ENCODE peak calls at places on chromosomes 1 and 21, in eight cellular contexts. W is body of pancreas, I is GM13976, F is HFF-Myc, X is GM23338, N is choroid plexus epithelial cell, E is PC-3, S is AG04450. T is an unnamed sample.

GRCh38 chr1:207316622-207317510 is 4.6 kb upstream of the CD55 start:
- DNase-seq in W (peak), I (no peak), F (no peak), X (peak), N (peak), E (peak), S (no peak), T (peak)

GRCh38 chr1:53367503-53368313 is 39.8 kb upstream of the LRP8 start:
- DNase-seq in W (peak), I (peak), F (no peak), X (no peak), N (no peak), E (no peak), S (no peak), T (no peak)

GRCh38 chr1:42680921-42681683 is 1.1 kb upstream of the YBX1 start:
- DNase-seq in W (no peak), I (peak), F (no peak), X (peak), N (peak), E (peak), S (no peak), T (peak)

GRCh38 chr1:27552911-27553420 is 51.0 kb downstream of the AHDC1 start:
- DNase-seq in W (no peak), I (no peak), F (no peak), X (peak), N (no peak), E (no peak), S (no peak), T (no peak)

GRCh38 chr1:221117548-221117951 is 238.3 kb downstream of the HLX start:
- DNase-seq in W (peak), I (no peak), F (no peak), X (no peak), N (peak), E (peak), S (peak), T (peak)

GRCh38 chr21:21019681-21020080 is 21.5 kb downstream of the NCAM2 start:
- DNase-seq in W (no peak), I (no peak), F (no peak), X (no peak), N (no peak), E (no peak), S (no peak), T (no peak)

GRCh38 chr1:52142220-52143153 is 598 bp downstream of the ZFYVE9 start:
- DNase-seq in W (peak), I (peak), F (no peak), X (peak), N (peak), E (peak), S (no peak), T (peak)

GRCh38 chr21:31218830-31219608 is 125.0 kb downstream of the TIAM1 start:
- DNase-seq in W (peak), I (no peak), F (no peak), X (no peak), N (peak), E (peak), S (no peak), T (peak)

GRCh38 chr21:25036775-25037174 is 570.5 kb downstream of the MRPL39 start:
- DNase-seq in W (no peak), I (no peak), F (no peak), X (no peak), N (no peak), E (no peak), S (no peak), T (no peak)

GRCh38 chr1:236990052-236990445 is 14.2 kb downstream of the MT1HL1 start:
- DNase-seq in W (no peak), I (no peak), F (no peak), X (no peak), N (no peak), E (no peak), S (no peak), T (no peak)

DNA sequence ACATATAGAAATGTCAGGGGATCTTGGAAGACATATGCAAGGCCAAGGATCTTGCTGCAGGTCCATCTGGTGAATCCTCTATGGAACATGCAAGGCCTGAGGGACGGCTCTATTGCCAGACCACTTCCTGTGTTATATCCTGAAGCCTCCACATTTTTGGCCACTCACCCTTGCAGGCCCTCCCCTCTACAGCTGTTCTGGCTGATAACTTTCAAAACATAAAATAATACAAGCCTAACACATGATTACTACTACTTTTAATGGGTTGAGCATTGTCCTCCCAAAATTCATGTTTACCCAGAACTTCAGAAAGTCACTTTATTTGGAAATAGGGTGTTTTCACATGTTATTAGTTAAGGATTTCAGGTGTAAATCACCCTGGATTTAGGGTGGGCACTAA is 18.5 kb upstream of the LYPLAL1 start:
- DNase-seq in W (no peak), I (no peak), F (no peak), X (no peak), N (peak), E (no peak), S (no peak), T (no peak)
- TF ChIP-seq CTCF in W (no peak), I (no peak), F (no peak), X (no peak), N (no peak), E (no peak), S (no peak), T (no peak)

GRCh38 chr1:66375125-66375524 is 158.8 kb upstream of the SGIP1 start:
- DNase-seq in W (no peak), I (no peak), F (no peak), X (no peak), N (peak), E (no peak), S (no peak), T (no peak)
- TF ChIP-seq CTCF in W (no peak), I (peak), F (peak), X (no peak), N (no peak), E (no peak), S (no peak), T (no peak)

GRCh38 chr1:163528710-163529348 is 207.1 kb downstream of the NUF2 start:
- DNase-seq in W (peak), I (peak), F (no peak), X (peak), N (peak), E (peak), S (no peak), T (peak)
- TF ChIP-seq CTCF in W (peak), I (peak), F (peak), X (peak), N (peak), E (peak), S (peak), T (peak)

DNA sequence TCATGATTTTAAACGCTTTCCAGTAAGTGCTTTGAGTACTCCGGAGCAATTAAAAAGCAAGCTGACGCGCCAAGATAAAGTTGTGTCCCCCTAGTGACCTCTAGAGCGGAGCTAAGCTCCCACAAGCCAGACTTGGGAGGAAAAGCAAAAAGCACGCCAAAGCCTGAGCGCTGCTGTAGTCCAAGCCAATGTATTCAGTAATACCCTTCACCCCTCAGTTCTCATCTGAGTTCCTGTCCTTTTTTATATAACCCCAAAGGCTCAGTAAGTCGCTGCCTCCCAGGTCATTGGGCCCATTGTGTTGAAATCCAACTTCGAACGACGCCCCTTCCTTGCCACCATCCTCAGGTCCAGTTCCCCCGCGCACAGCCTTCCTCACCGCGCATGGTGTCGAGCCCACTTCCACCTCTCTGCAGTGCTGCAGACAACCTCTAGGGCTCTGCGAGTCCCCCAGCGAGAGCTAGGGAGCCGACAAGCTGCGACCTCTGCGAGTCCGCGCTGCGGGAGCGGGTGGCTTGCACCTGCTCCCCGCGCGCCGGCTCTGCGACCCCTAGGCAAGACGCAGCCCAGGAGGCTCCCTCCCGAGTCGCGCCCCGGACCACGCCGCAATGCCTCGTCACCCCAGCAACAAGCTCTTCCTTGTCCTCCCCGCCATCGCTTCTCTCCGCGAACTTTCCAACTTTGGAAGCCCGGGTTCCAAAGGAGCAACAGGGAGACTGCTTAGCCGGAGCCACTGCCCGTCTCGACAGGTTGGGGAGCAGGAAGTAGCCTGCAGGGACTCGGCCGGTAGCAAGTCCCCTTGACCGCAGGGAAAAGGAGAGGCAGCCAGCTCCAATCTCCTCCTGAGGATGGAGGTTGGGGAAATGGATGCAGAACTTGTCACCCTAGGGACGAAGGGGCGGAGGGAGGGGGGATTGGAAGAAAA is 3.8 kb upstream of the SLC44A5 start:
- DNase-seq in W (peak), I (peak), F (no peak), X (peak), N (peak), E (peak), S (no peak), T (no peak)
- TF ChIP-seq CTCF in W (peak), I (peak), F (peak), X (peak), N (peak), E (peak), S (peak), T (no peak)

DNA sequence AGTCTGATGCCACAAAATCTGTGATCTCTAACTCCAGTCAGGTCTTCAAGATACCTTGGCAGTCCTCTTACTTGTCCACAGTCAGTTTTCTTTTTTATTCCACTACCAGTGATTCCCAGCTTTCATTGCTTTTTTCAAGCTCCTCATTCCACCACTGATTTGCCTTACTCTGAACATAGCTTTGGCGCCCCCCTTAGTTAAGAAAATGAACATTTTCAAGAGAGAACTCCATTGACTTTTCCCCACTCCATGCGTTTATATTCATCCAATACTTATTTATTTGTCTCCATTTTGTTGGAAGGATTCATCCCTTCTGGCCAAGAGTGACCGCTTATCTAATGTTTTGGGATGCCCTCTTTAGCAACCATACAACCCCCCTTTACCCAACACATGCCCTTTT is 33.9 kb upstream of the IPO9 start:
- DNase-seq in W (no peak), I (no peak), F (no peak), X (peak), N (peak), E (peak), S (no peak), T (peak)
- TF ChIP-seq CTCF in W (peak), I (peak), F (peak), X (peak), N (peak), E (peak), S (peak), T (peak)

GRCh38 chr21:45429221-45430164 is 24.5 kb downstream of the COL18A1 start:
- DNase-seq in W (no peak), I (no peak), F (no peak), X (no peak), N (no peak), E (no peak), S (no peak), T (no peak)

GRCh38 chr21:45428534-45428933 is 23.6 kb downstream of the COL18A1 start:
- DNase-seq in W (no peak), I (no peak), F (no peak), X (no peak), N (no peak), E (no peak), S (no peak), T (no peak)

GRCh38 chr21:45424854-45425795 is 20.2 kb downstream of the COL18A1 start:
- DNase-seq in W (no peak), I (no peak), F (no peak), X (no peak), N (no peak), E (no peak), S (no peak), T (no peak)

GRCh38 chr21:45430521-45431501 is 25.8 kb downstream of the COL18A1 start:
- DNase-seq in W (peak), I (no peak), F (no peak), X (peak), N (peak), E (no peak), S (peak), T (no peak)

DNA sequence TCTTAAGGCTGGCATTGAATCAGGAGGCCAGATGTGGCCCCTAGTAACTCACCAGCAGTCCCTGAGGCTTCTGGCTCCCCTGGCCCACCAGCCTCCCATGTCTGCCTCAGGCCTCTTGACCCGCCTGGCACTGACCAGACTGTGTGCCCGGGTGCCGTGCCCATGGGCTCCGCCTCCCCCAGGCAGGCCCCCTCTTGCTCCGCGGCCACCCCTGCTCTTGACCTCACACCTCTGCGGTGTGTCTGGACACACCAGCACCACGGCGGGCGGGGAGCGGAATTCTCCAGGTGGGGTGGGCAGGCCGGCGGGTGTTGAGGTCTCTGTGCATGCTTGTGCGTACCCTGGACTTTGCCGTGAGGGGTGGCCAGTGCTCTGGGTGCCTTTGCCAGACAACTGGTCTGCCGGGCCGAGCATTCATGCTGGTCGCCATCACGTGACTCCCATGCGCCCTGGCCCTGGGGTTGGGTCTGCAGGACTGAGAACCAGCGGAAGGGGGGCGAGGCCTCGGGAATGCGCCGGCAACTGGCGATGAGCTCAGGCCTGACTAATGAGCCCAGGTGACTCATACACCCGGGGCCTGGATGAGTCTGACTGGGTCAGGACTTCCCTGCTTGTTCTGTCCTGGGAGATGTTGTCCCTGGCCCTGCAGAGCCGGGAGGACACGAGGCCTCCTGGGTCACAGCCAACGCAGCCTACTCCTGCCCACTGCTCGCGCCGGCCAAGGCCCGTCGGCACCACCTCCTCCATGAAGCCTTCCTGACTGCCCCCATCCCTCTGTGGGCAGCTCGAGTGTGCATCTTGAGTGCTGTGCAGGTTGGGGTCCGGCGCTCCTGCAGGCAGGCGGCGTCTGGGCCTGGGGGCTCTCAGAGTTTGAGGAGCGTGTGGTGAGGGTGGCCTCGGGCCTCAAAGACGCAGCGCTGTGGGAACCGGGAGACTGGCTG is 22.6 kb downstream of the COL18A1 start:
- DNase-seq in W (peak), I (no peak), F (peak), X (peak), N (peak), E (peak), S (peak), T (peak)
- TF ChIP-seq CTCF in W (no peak), I (no peak), F (no peak), X (no peak), N (no peak), E (no peak), S (no peak), T (no peak)

DNA sequence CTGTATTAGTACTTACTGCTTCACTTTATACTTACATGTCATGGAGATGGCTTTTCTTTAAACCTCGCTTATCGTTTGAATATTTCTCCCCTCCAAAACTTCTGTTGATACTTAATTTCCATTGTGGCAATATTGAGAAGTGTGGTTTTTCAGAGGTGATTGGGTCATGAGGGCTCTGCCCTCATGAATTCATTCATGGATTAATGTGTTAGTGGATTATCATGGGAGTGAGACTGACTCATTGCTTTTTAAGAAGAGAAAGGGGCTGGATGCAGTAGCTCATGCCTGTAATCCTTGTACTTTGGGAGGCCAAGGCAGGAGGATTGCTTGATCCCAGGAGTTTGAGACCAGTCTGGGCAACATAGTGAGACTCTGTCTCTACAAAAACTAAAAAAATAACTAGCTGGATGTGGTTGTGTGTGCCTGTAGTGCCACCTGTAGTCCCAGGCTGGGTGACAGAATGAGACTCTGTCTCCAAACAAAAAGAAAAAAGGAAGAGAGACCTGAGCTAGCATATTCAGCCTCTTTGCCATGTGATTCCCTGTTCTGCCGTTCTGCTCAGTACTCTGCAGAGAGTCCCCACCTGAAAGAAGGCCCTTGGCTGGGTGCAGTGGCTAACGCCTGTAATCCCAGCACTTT is 30.2 kb downstream of the RABGAP1L start:
- DNase-seq in W (no peak), I (no peak), F (no peak), X (peak), N (no peak), E (no peak), S (no peak), T (no peak)
- TF ChIP-seq CTCF in W (no peak), I (no peak), F (no peak), X (peak), N (no peak), E (no peak), S (no peak), T (no peak)

GRCh38 chr1:18580087-18580486 is 50.6 kb upstream of the PAX7 start:
- DNase-seq in W (no peak), I (no peak), F (no peak), X (no peak), N (no peak), E (peak), S (no peak), T (no peak)

GRCh38 chr1:18582890-18583289 is 47.8 kb upstream of the PAX7 start:
- DNase-seq in W (no peak), I (no peak), F (no peak), X (no peak), N (no peak), E (no peak), S (no peak), T (no peak)

GRCh38 chr1:18580676-18581419 is 49.8 kb upstream of the PAX7 start:
- DNase-seq in W (peak), I (no peak), F (no peak), X (no peak), N (no peak), E (no peak), S (no peak), T (no peak)

GRCh38 chr1:18583326-18583941 is 47.2 kb upstream of the PAX7 start:
- DNase-seq in W (peak), I (no peak), F (no peak), X (no peak), N (no peak), E (no peak), S (no peak), T (no peak)

DNA sequence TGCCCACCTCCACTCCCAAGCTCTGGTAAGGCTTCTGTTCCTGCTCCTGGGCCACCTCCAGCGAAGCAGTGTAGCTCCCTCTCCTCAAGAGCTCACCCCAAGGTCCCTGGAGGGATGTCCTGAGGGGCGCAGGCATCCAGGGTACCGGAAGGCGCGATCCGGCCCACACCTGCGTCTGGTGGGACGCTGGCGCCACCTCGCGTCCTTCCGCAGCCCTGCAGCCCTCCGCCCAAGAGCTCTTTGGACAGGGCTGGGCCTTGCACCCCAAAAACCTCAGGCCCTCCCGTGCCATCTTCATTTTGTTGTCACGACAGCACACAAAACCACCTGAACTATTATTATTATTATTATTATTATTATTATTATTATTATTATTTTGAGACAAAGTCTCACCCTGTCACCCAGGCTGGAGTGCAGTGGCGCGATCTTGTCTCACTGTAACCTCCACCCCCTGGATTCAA is 49.2 kb upstream of the PAX7 start:
- DNase-seq in W (peak), I (peak), F (no peak), X (peak), N (peak), E (peak), S (no peak), T (peak)
- TF ChIP-seq CTCF in W (peak), I (peak), F (peak), X (peak), N (peak), E (peak), S (peak), T (peak)

DNA sequence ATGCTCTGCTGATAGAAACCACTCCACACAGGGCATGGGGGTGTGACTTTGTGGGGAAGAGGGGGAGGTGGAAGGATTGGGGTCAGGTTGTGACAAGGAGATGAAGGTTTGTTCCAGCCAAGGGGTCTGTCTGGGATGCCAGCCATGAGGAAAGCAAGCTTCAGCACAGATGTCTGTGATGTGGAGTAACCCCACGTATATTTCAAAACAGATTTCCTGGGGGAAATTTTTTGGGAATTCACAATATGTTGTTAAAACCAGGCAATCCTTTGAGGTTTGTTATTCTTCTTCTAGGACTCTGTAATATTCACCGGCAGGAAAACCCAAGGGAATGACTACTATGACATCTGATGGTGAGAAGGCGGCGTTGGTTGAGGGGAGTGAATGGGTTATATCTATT is 255.0 kb upstream of the FGGY start:
- DNase-seq in W (peak), I (no peak), F (no peak), X (no peak), N (peak), E (no peak), S (no peak), T (peak)
- TF ChIP-seq CTCF in W (no peak), I (no peak), F (no peak), X (no peak), N (peak), E (no peak), S (peak), T (no peak)

T was measured in MCF 10A.